ENCODE peak calls at places on chromosomes 1 and 21, in five cellular contexts. One of them, this sample, is unnamed.
A peak's percentile ranks its signal among the peaks of the same experiment; 100 is the strongest.

GRCh38 chr1:232108598-232108997 is 482.0 kb downstream of the DISC1 start:
- DNase-seq in psoas muscle: no peak
- DNase-seq in HL-60: no peak
- DNase-seq in lower lobe of right lung: no peak
- DNase-seq in HAP-1: no peak
- DNase-seq in this sample: no peak

GRCh38 chr1:177340601-177341067 is 169.9 kb downstream of the BRINP2 start:
- DNase-seq in psoas muscle: no peak
- DNase-seq in HL-60: no peak
- DNase-seq in lower lobe of right lung: no peak
- DNase-seq in HAP-1: no peak
- DNase-seq in this sample: no peak

GRCh38 chr1:172453607-172454006 is 9.7 kb upstream of the PIGC start:
- DNase-seq in psoas muscle: no peak
- DNase-seq in HL-60: no peak
- DNase-seq in lower lobe of right lung: no peak
- DNase-seq in HAP-1: no peak
- DNase-seq in this sample: no peak

GRCh38 chr1:180143359-180143758 is 11.3 kb upstream of the QSOX1 start:
- DNase-seq in psoas muscle: no peak
- DNase-seq in HL-60: no peak
- DNase-seq in lower lobe of right lung: no peak
- DNase-seq in HAP-1: no peak
- DNase-seq in this sample: no peak

GRCh38 chr1:230196077-230196476 is 129.0 kb downstream of the GALNT2 start:
- DNase-seq in psoas muscle: no peak
- DNase-seq in HL-60: no peak
- DNase-seq in lower lobe of right lung: no peak
- DNase-seq in HAP-1: no peak
- DNase-seq in this sample: no peak

GRCh38 chr1:203307690-203308126 is 2.4 kb downstream of the BTG2 start:
- DNase-seq in psoas muscle: no peak
- DNase-seq in HL-60: no peak
- DNase-seq in lower lobe of right lung: no peak
- DNase-seq in HAP-1: peak; percentile 96
- DNase-seq in this sample: no peak

GRCh38 chr21:44444286-44444931 is 10.9 kb upstream of the LRRC3 start:
- DNase-seq in psoas muscle: peak; percentile 9
- DNase-seq in HL-60: no peak
- DNase-seq in lower lobe of right lung: peak; percentile 42
- DNase-seq in HAP-1: no peak
- DNase-seq in this sample: peak; percentile 46

GRCh38 chr21:35052786-35053185 is 3.7 kb upstream of the RUNX1 start:
- DNase-seq in psoas muscle: no peak
- DNase-seq in HL-60: no peak
- DNase-seq in lower lobe of right lung: no peak
- DNase-seq in HAP-1: no peak
- DNase-seq in this sample: no peak

GRCh38 chr1:201476670-201477344 is 7.8 kb upstream of the PHLDA3 start:
- DNase-seq in psoas muscle: no peak
- DNase-seq in HL-60: no peak
- DNase-seq in lower lobe of right lung: peak; percentile 65
- DNase-seq in HAP-1: no peak
- DNase-seq in this sample: peak; percentile 75

GRCh38 chr21:46024983-46025860 is 43.7 kb downstream of the COL6A1 start:
- DNase-seq in psoas muscle: no peak
- DNase-seq in HL-60: no peak
- DNase-seq in lower lobe of right lung: no peak
- DNase-seq in HAP-1: peak; percentile 38
- DNase-seq in this sample: no peak

GRCh38 chr1:168088511-168089325 is 48.0 kb downstream of the GPR161 start:
- DNase-seq in psoas muscle: no peak
- DNase-seq in HL-60: no peak
- DNase-seq in lower lobe of right lung: no peak
- DNase-seq in HAP-1: no peak
- DNase-seq in this sample: no peak

GRCh38 chr1:157113116-157113515 is 13.5 kb upstream of the ETV3L start:
- DNase-seq in psoas muscle: no peak
- DNase-seq in HL-60: no peak
- DNase-seq in lower lobe of right lung: no peak
- DNase-seq in HAP-1: no peak
- DNase-seq in this sample: peak; percentile 54

GRCh38 chr1:6466023-6466422 is at the start of gene TNFRSF25:
- DNase-seq in psoas muscle: no peak
- DNase-seq in HL-60: no peak
- DNase-seq in lower lobe of right lung: no peak
- DNase-seq in HAP-1: no peak
- DNase-seq in this sample: no peak

GRCh38 chr1:47816325-47817071 is 180.7 kb downstream of the TRABD2B start:
- DNase-seq in psoas muscle: no peak
- DNase-seq in HL-60: no peak
- DNase-seq in lower lobe of right lung: no peak
- DNase-seq in HAP-1: no peak
- DNase-seq in this sample: no peak

GRCh38 chr1:94614980-94615379 is 73.4 kb upstream of the F3 start:
- DNase-seq in psoas muscle: no peak
- DNase-seq in HL-60: peak; percentile 82
- DNase-seq in lower lobe of right lung: peak; percentile 68
- DNase-seq in HAP-1: no peak
- DNase-seq in this sample: no peak

GRCh38 chr1:41882068-41882477 is 36.6 kb downstream of the HIVEP3 start:
- DNase-seq in psoas muscle: no peak
- DNase-seq in HL-60: no peak
- DNase-seq in lower lobe of right lung: no peak
- DNase-seq in HAP-1: no peak
- DNase-seq in this sample: no peak

GRCh38 chr1:56671542-56671941 is 26.4 kb downstream of the PRKAA2 start:
- DNase-seq in psoas muscle: no peak
- DNase-seq in HL-60: no peak
- DNase-seq in lower lobe of right lung: no peak
- DNase-seq in HAP-1: no peak
- DNase-seq in this sample: no peak

GRCh38 chr21:42164064-42164789 is 54.7 kb upstream of the ABCG1 start:
- DNase-seq in psoas muscle: peak; percentile 53
- DNase-seq in HL-60: peak; percentile 64
- DNase-seq in lower lobe of right lung: peak; percentile 78
- DNase-seq in HAP-1: no peak
- DNase-seq in this sample: peak; percentile 75

GRCh38 chr1:237717121-237717520 is 173.6 kb downstream of the ZP4 start:
- DNase-seq in psoas muscle: no peak
- DNase-seq in HL-60: no peak
- DNase-seq in lower lobe of right lung: no peak
- DNase-seq in HAP-1: peak; percentile 49
- DNase-seq in this sample: no peak

GRCh38 chr1:187121661-187122060 is 292.9 kb downstream of the PLA2G4A start:
- DNase-seq in psoas muscle: no peak
- DNase-seq in HL-60: no peak
- DNase-seq in lower lobe of right lung: no peak
- DNase-seq in HAP-1: no peak
- DNase-seq in this sample: no peak

GRCh38 chr1:222171005-222171404 is 376.9 kb downstream of the HHIPL2 start:
- DNase-seq in psoas muscle: no peak
- DNase-seq in HL-60: peak; percentile 7
- DNase-seq in lower lobe of right lung: no peak
- DNase-seq in HAP-1: no peak
- DNase-seq in this sample: no peak

GRCh38 chr1:23801876-23802275 is 1.3 kb upstream of the GALE start:
- DNase-seq in psoas muscle: no peak
- DNase-seq in HL-60: no peak
- DNase-seq in lower lobe of right lung: no peak
- DNase-seq in HAP-1: no peak
- DNase-seq in this sample: no peak

GRCh38 chr1:240491156-240491555 is 120.8 kb downstream of the GREM2 start:
- DNase-seq in psoas muscle: no peak
- DNase-seq in HL-60: no peak
- DNase-seq in lower lobe of right lung: no peak
- DNase-seq in HAP-1: no peak
- DNase-seq in this sample: no peak

GRCh38 chr1:172321429-172321828 is 99.1 kb upstream of the C1orf105 start:
- DNase-seq in psoas muscle: no peak
- DNase-seq in HL-60: no peak
- DNase-seq in lower lobe of right lung: no peak
- DNase-seq in HAP-1: no peak
- DNase-seq in this sample: no peak

GRCh38 chr1:148383966-148384365 is 99.1 kb downstream of the PPIAL4G start:
- DNase-seq in psoas muscle: no peak
- DNase-seq in HL-60: no peak
- DNase-seq in lower lobe of right lung: no peak
- DNase-seq in HAP-1: no peak
- DNase-seq in this sample: no peak

GRCh38 chr1:147892731-147893214 is 9.8 kb upstream of the GJA8 start:
- DNase-seq in psoas muscle: no peak
- DNase-seq in HL-60: peak; percentile 23
- DNase-seq in lower lobe of right lung: no peak
- DNase-seq in HAP-1: peak; percentile 24
- DNase-seq in this sample: no peak

GRCh38 chr1:56644064-56644940 is 812 bp upstream of the PRKAA2 start:
- DNase-seq in psoas muscle: no peak
- DNase-seq in HL-60: no peak
- DNase-seq in lower lobe of right lung: no peak
- DNase-seq in HAP-1: peak; percentile 39
- DNase-seq in this sample: no peak

GRCh38 chr1:224168859-224169380 is 14.1 kb upstream of the DEGS1 start:
- DNase-seq in psoas muscle: no peak
- DNase-seq in HL-60: peak; percentile 91
- DNase-seq in lower lobe of right lung: no peak
- DNase-seq in HAP-1: no peak
- DNase-seq in this sample: no peak

GRCh38 chr1:203295796-203296195 is 9.5 kb upstream of the BTG2 start:
- DNase-seq in psoas muscle: no peak
- DNase-seq in HL-60: no peak
- DNase-seq in lower lobe of right lung: no peak
- DNase-seq in HAP-1: no peak
- DNase-seq in this sample: peak; percentile 40